ENCODE peak calls at places on chromosomes 1 and 21, in ten cellular contexts. X, K, O, H, U, Y, P, M, S and E are unnamed samples.

GRCh38 chr1:34057751-34058150 is 107.3 kb downstream of the CSMD2 start:
- DNase-seq in S (peak), P (no peak), O (no peak), M (no peak), X (no peak), H (no peak), K (no peak), U (no peak), Y (no peak), E (no peak)

GRCh38 chr1:243731301-243731891 is 118.6 kb downstream of the AKT3 start:
- DNase-seq in O (peak), S (no peak), P (no peak), U (no peak), M (peak), Y (no peak), X (no peak), K (no peak), H (no peak), E (no peak)

GRCh38 chr21:36587388-36587787 is 107.5 kb upstream of the CLDN14 start:
- DNase-seq in P (no peak), U (no peak), M (no peak), S (no peak), O (no peak), H (no peak), K (no peak), X (peak), Y (no peak), E (no peak)

GRCh38 chr1:18681423-18681835 is 50.8 kb downstream of the PAX7 start:
- DNase-seq in O (peak), K (peak), X (peak), U (no peak), S (no peak), M (no peak), Y (no peak), P (no peak), H (no peak), E (peak)

GRCh38 chr1:176696109-176696508 is 233.1 kb downstream of the PAPPA2 start:
- DNase-seq in P (no peak), X (no peak), Y (no peak), O (no peak), H (peak), U (no peak), S (no peak), M (peak), K (peak), E (peak)

GRCh38 chr1:209422281-209422680 is 161.2 kb upstream of the CAMK1G start:
- DNase-seq in Y (no peak), M (no peak), H (no peak), P (no peak), U (no peak), S (no peak), O (no peak), K (no peak), X (no peak), E (no peak)

GRCh38 chr1:41242645-41243171 is 602 bp upstream of the SCMH1 start:
- DNase-seq in X (no peak), S (no peak), K (no peak), H (no peak), P (no peak), O (no peak), Y (peak), U (peak), M (peak), E (no peak)

GRCh38 chr1:68917456-68917855 is 420.6 kb upstream of the DEPDC1 start:
- DNase-seq in X (no peak), P (no peak), U (no peak), H (no peak), M (no peak), Y (no peak), K (no peak), S (no peak), O (no peak), E (no peak)

GRCh38 chr1:119662034-119662437 is 14.0 kb upstream of the ZNF697 start:
- DNase-seq in O (no peak), Y (no peak), S (no peak), H (no peak), K (no peak), U (no peak), X (no peak), P (no peak), M (no peak), E (no peak)

GRCh38 chr1:121558514-121558913 is 373.7 kb downstream of the SRGAP2C start:
- DNase-seq in K (no peak), O (no peak), U (no peak), M (peak), Y (no peak), S (no peak), P (no peak), H (no peak), X (no peak), E (no peak)

GRCh38 chr1:184191181-184191601 is 139.7 kb downstream of the TSEN15 start:
- DNase-seq in H (peak), P (no peak), X (no peak), M (peak), Y (no peak), K (no peak), S (peak), O (no peak), U (peak), E (no peak)

GRCh38 chr1:22386774-22387173 is 64.9 kb upstream of the ZBTB40 start:
- DNase-seq in P (no peak), U (no peak), Y (no peak), K (no peak), X (no peak), H (no peak), S (no peak), O (no peak), M (no peak), E (no peak)

GRCh38 chr1:4690951-4691675 is 36.7 kb downstream of the AJAP1 start:
- DNase-seq in Y (no peak), O (no peak), U (no peak), K (no peak), M (no peak), P (no peak), S (no peak), X (no peak), H (no peak), E (no peak)

GRCh38 chr1:4693891-4694290 is 39.5 kb downstream of the AJAP1 start:
- DNase-seq in O (no peak), M (no peak), X (no peak), S (no peak), U (no peak), Y (no peak), H (no peak), K (no peak), P (no peak), E (no peak)

GRCh38 chr1:4693316-4693715 is 38.9 kb downstream of the AJAP1 start:
- DNase-seq in M (no peak), Y (no peak), S (no peak), X (no peak), H (no peak), P (no peak), O (no peak), U (no peak), K (no peak), E (no peak)

GRCh38 chr1:4691766-4692405 is 37.5 kb downstream of the AJAP1 start:
- DNase-seq in H (no peak), S (no peak), M (no peak), Y (no peak), P (no peak), U (no peak), O (no peak), X (no peak), K (no peak), E (no peak)

GRCh38 chr1:4692437-4692836 is 38.0 kb downstream of the AJAP1 start:
- DNase-seq in P (no peak), M (no peak), X (no peak), Y (no peak), S (no peak), H (no peak), O (no peak), U (no peak), K (no peak), E (no peak)
- H3K4me3 ChIP-seq in P (no peak), M (no peak), X (no peak), Y (no peak), S (no peak), H (no peak), O (no peak), U (no peak), K (no peak), E (no peak)

GRCh38 chr1:167067904-167068303 is 22.3 kb downstream of the GPA33 start:
- DNase-seq in P (no peak), U (no peak), S (no peak), Y (no peak), X (no peak), O (no peak), H (no peak), K (no peak), M (no peak), E (no peak)

GRCh38 chr1:167068761-167069160 is 21.4 kb downstream of the GPA33 start:
- DNase-seq in O (no peak), Y (no peak), U (no peak), X (no peak), S (no peak), M (no peak), K (no peak), H (no peak), P (no peak), E (no peak)

GRCh38 chr1:167064622-167065021 is 25.6 kb downstream of the GPA33 start:
- DNase-seq in X (no peak), H (no peak), M (no peak), S (no peak), P (no peak), U (no peak), Y (no peak), K (no peak), O (no peak), E (no peak)

GRCh38 chr1:167065481-167065880 is 24.7 kb downstream of the GPA33 start:
- DNase-seq in K (no peak), M (no peak), H (no peak), S (no peak), X (no peak), Y (peak), O (no peak), U (no peak), P (no peak), E (no peak)

GRCh38 chr1:167066333-167067122 is 23.6 kb downstream of the GPA33 start:
- DNase-seq in X (peak), P (peak), M (peak), Y (peak), S (peak), O (peak), U (peak), H (peak), K (peak), E (peak)
- H3K4me3 ChIP-seq in X (peak), P (peak), M (no peak), Y (no peak), S (peak), O (no peak), U (no peak), H (peak), K (peak), E (peak)

GRCh38 chr1:110067957-110068645 is 2.4 kb downstream of the ALX3 start:
- DNase-seq in U (no peak), X (no peak), H (peak), Y (no peak), K (no peak), O (no peak), S (no peak), P (no peak), M (no peak), E (no peak)
- H3K4me3 ChIP-seq in U (no peak), X (no peak), H (peak), Y (no peak), K (no peak), O (no peak), S (peak), P (peak), M (no peak), E (no peak)

GRCh38 chr1:2235300-2235998 is 7.3 kb downstream of the SKI start:
- DNase-seq in Y (no peak), X (no peak), U (no peak), P (no peak), S (no peak), K (no peak), H (no peak), M (no peak), O (no peak), E (no peak)
- H3K4me3 ChIP-seq in Y (no peak), X (no peak), U (no peak), P (peak), S (peak), K (no peak), H (peak), M (no peak), O (peak), E (no peak)

GRCh38 chr1:31585736-31586365 is 9.5 kb downstream of the TINAGL1 start:
- DNase-seq in X (no peak), O (no peak), H (no peak), Y (no peak), S (no peak), U (no peak), P (no peak), M (no peak), K (no peak), E (no peak)

GRCh38 chr1:31587720-31588423 is 11.6 kb downstream of the TINAGL1 start:
- DNase-seq in X (no peak), S (peak), U (peak), O (peak), H (peak), Y (peak), K (peak), P (peak), M (peak), E (no peak)

GRCh38 chr1:31586376-31587327 is 10.3 kb downstream of the TINAGL1 start:
- DNase-seq in Y (no peak), K (no peak), H (no peak), M (no peak), U (no peak), X (no peak), P (no peak), O (no peak), S (no peak), E (no peak)

GRCh38 chr1:31591425-31592093 is 15.2 kb downstream of the TINAGL1 start:
- DNase-seq in X (no peak), M (no peak), Y (peak), U (no peak), S (no peak), H (no peak), O (no peak), P (peak), K (no peak), E (no peak)

DNA sequence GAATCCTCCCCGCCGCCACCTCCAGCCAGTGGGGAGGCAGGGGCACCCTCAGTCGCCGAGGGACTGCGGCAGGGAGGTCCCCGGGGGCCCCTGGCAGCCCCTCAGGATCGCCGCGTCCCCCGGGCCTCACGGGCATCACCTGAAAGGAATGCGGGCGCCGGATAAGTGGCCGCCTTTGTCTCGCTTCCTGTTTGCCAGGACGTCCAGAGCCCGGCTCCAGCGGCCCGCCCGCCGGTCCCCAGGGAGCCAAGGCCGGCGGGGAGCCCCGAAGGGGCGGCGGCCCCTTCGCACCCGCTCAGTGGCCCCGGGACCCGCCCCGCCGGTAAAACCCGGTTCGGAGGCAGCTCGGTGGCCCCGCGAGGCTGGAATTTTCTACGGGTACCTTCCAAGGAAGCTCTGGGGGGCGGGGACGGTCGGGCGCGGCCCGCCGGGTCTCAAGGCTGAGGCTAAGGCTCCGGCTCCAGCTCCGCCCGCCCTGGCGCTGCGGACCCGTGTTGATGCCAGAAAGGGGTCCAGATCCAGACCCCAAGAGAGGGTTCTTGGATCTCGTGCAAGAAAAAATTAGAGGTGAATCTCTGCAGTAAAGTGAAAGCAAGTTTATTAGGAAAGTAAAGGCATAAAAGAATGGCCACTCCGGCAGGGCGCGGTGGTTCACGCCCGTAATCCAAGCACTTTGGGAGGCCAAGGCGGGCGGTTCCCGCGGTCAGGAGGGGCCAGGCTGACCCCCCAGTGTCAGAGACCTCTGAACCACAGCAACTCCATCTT is 12.6 kb downstream of the TINAGL1 start:
- DNase-seq in X (no peak), M (peak), U (peak), K (no peak), H (peak), P (no peak), O (no peak), Y (peak), S (peak), E (no peak)
- H3K4me3 ChIP-seq in X (peak), M (no peak), U (peak), K (no peak), H (peak), P (peak), O (no peak), Y (peak), S (peak), E (no peak)

DNA sequence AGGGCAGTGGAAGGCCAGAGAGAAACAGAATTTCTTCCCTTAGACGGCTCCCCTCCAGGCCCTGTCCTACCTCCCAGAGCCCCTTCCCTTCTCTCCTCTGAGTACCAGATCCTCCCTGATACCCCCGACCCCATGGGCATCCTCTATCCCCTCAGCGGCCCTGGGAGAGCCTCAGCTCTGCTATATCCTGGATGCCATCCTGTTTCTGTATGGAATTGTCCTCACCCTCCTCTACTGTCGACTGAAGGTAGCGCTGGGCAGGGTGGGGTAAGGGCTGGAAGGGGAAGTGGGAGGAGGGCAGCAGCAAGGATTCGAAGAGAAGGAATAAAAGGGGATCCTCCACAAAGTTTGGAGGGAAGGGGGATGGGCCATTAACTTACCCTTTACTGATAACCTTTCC is 2.7 kb downstream of the FCER1G start:
- DNase-seq in P (no peak), Y (no peak), O (no peak), U (no peak), H (no peak), K (no peak), X (no peak), M (no peak), S (no peak), E (no peak)
- H3K4me3 ChIP-seq in P (peak), Y (no peak), O (peak), U (no peak), H (no peak), K (peak), X (no peak), M (no peak), S (peak), E (no peak)

DNA sequence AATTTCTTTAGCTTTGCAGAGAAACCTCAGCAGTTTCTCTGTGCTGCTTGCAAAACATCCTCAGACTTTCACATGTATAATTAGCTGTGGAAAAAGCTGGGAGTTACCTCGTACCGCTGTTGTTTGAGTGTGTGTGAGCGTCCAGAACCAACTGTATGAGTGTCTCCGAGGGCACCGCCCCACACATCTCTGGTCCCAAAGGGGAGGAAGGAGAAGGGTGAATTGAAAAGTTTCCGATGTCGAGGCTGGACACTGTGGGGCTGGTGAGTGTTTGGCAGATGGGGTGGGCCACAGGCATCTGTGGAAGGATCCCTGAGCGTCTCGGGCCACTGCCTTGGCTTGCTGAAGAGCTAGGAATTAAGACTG is 1.2 kb downstream of the ATP2B4 start:
- DNase-seq in P (no peak), U (peak), H (no peak), X (no peak), S (peak), Y (peak), O (peak), K (peak), M (peak), E (no peak)
- H3K4me3 ChIP-seq in P (peak), U (peak), H (peak), X (no peak), S (peak), Y (peak), O (peak), K (peak), M (no peak), E (peak)